ENCODE peak calls at places on chromosomes 2 and 18, in four cellular contexts. D, A, T and V are unnamed samples.

GRCh38 chr2:15504882-15505663 is 56.1 kb downstream of the NBAS start:
- DNase-seq in D (no peak), T (no peak), A (no peak), V (no peak)

GRCh38 chr2:233824373-233824772 is 30.0 kb downstream of the HJURP start:
- DNase-seq in T (peak; percentile 23), D (no peak), A (no peak), V (no peak)

GRCh38 chr2:66985901-66986300 is 411.2 kb upstream of the ETAA1 start:
- DNase-seq in T (no peak), A (no peak), D (no peak), V (no peak)

GRCh38 chr2:170712653-170713279 is 2.4 kb upstream of the SP5 start:
- DNase-seq in T (no peak), D (no peak), A (no peak), V (no peak)

GRCh38 chr2:201880620-201881381 is 74.5 kb downstream of the CDK15 start:
- DNase-seq in T (no peak), D (no peak), A (peak; percentile 28), V (peak; percentile 22)

GRCh38 chr2:121295911-121296650 is 11.1 kb upstream of the TFCP2L1 start:
- DNase-seq in T (no peak), A (no peak), D (no peak), V (no peak)

GRCh38 chr2:169815849-169816248 is 8.9 kb downstream of the METTL5 start:
- DNase-seq in T (no peak), D (no peak), A (peak; percentile 94), V (no peak)

GRCh38 chr2:172965433-172965832 is 110.2 kb upstream of the MAP3K20 start:
- DNase-seq in A (no peak), D (no peak), T (no peak), V (no peak)

GRCh38 chr2:239233576-239233975 is 167.2 kb downstream of the HDAC4 start:
- DNase-seq in A (no peak), D (no peak), T (no peak), V (peak; percentile 41)

DNA sequence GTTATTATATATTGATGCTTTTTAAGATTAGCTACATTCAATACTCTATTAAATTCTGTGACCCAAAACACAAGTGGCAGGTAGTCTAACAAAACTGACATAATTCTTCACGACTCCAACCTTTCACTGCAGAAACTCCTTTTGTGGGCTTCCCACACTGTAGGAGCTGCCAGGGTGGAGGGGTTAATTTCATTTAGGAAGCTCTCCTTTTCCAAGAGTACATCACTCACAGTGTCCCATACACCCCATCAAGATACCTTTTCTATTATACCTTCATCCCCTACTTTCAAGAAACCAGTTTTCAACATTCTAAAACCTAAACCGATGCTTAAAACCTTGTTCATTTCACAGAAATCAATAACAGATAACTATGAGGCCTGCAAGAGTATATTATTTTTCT is 825 bp downstream of the THUMPD2 start:
- DNase-seq in D (no peak), A (no peak), T (no peak), V (no peak)
- H3K27me3 ChIP-seq in D (no peaks in the 10 kb centered on the region), A (no peaks in the 10 kb centered on the region), T (no peaks in the 10 kb centered on the region), V (no peaks in the 10 kb centered on the region)

DNA sequence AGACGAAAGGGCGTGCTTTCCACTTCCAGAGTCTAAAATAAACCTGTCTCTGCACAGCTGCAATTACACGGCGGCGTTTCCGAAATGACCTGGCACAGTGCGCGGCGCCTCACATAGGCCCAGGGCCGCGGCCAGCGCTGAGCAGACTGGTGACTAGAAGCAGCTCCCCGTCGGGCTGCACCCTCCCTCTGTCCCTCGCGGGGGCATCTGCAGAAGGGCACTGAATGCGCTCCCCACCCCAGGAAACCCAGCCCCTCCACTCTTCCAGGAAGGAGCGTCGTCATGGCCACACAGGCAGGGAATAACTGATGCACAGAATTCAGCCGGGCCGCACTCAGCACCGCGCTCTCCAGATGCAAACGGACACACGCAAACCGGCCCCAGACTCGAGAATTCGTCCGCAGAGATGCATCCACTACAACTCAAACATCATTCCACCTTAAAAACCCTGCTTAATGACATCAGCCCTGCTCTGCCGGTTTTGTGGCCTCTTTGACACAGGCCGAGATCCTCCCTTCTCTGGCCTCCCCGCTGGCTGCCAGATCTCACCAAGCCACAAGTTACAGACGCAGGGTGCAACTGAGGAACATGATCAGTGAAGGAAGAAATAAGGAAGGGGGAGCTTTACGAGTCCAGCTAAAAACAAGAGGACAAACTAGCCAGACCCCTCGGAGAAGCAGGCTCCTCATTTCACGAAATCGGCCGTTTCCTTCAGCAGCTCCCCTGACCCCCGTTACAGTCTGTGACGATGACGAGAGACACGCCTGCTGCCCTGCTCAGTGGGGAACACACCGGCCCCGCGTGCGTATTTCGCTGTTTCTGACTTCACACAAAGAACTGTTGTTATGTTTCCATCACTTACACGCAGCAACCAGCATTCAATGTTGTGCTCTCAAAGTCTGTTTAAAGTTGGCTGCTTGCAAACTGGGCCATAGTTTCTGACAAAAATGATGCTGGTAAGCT is 40.2 kb downstream of the MBP start:
- DNase-seq in A (no peak), T (no peak), D (no peak), V (no peak)
- H3K27ac ChIP-seq in A (no peak overlapping the region), T (no peak overlapping the region), D (no peak overlapping the region), V (no peak overlapping the region)

GRCh38 chr2:6916736-6917070 is 509 bp upstream of the RNF144A start:
- DNase-seq in T (no peak), A (no peak), D (no peak), V (no peak)
- H3K4me3 ChIP-seq in T (no peak overlapping the region), A (no peak overlapping the region), D (no peak overlapping the region), V (peak overlapping the region; percentile 95)

DNA sequence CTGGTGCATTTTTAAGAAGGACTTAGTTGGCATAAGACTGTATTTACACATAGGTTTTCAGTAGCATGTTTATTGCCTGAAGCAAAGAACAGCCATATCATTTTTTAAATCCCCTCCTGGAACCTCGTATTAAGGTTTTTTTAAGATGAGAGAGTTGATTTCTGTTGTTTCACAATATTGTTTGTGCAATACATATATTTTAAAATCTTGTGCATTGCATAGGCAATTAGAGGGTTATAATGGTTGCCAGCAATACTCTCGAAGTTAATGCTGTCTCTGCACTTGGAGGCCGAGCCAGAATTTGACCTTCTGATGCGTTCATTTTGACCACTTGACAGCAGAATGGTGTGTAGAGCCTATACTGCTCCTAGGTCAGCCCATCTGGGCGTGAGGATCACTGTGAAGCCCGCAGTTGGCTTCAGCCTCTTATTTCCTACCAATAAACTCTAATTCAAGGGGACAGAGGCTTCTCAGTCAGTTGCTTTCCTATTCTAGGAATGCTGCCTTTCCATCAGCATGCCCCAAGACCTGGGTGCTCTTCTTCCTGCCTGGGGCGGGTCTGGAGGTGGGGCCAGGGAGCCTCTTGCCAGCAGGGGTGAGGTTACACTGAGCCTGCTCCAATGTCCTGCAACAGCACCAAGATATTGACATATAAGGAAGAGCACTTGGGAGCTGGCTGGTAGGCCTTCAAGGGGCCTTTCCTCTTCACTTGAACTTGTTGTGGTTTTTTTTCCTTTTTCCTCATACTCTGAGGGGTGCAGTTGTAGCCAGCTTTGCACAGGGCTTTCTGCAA is 91.4 kb upstream of the BCL2L11 start:
- DNase-seq in T (no peak), A (peak; percentile 60), D (no peak), V (no peak)
- H3K27me3 ChIP-seq in T (no peaks in the 10 kb centered on the region), A (no peaks in the 10 kb centered on the region), D (no peaks in the 10 kb centered on the region), V (peaks cover 6% of the 10 kb centered on the region)

GRCh38 chr2:95526360-95527341 is 42.1 kb upstream of the TRIM43B start:
- DNase-seq in A (peak; percentile 67), T (peak; percentile 89), D (no peak), V (peak; percentile 66)
- H3K27ac ChIP-seq in A (peak overlapping the region; percentile 57), T (peak overlapping the region; percentile 20), D (peak overlapping the region; percentile 83), V (peak overlapping the region; percentile 29)

DNA sequence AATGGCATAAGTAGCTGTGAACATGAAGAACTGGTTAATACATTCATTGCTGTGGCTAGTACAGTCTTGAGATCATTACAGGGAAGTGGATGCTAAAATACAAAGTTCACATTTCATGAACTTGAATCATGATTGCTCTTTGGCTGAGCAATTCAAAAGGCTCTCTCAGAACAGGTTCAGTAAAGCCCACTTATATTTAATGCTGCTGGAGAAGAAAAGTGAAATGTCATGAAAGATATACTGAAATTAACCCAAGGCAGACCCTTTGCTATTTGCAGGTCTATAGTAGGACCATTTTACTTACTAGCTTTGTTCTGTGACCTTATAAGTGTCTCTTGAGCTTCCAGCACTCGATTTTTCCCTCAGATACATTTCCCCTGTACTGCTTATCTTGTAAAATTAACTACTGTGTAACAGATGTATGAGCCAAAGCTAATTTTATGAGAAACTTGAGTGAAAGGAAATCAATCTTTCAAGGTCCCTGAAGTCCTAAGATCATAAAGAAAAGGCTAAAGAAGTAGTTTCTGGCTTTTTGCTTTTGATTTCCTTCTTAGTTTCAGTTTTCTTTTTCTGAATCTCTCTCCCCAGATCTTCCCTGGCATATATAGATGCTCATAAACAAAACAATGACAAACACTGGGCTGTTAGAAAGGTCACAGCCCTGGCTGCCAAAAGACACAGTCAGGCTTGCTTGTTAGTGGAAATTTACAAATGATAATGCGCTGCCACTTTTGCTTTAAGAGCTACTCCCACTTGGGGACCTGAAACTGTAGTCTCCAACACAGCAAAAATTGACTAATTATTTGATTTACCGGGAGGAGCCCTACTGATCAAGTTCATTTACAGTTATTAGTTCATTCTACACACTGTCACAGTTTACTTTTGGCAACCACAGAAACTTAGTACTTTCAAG is 132.7 kb upstream of the XPO1 start:
- DNase-seq in T (no peak), A (peak; percentile 56), D (no peak), V (peak; percentile 78)
- H3K4me3 ChIP-seq in T (peak overlapping the region; percentile 15), A (peak overlapping the region; percentile 34), D (no peak overlapping the region), V (no peak overlapping the region)

DNA sequence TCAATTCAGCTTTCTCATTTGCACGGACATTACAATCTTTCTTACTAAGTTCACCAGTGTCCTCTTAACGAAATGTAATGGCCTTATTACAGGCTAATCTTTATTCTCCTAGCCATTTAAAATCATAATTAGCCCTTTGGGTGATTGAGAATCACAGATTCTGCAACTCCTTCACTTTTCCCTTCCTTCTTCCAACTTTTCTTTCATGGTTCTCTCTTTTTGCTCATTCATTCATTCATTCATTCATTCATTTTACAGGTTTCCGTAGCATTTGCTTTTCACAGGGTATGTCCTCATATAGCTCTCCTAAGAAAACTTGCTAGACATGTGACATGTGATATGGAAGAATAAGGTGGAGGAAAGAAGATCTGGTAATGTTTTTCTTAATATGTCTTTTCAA is 16.0 kb downstream of the TBR1 start:
- DNase-seq in T (no peak), D (no peak), A (no peak), V (no peak)
- H3K27me3 ChIP-seq in T (peaks cover 1% of the 10 kb centered on the region), D (peaks cover 99% of the 10 kb centered on the region), A (no peaks in the 10 kb centered on the region), V (peaks cover 58% of the 10 kb centered on the region)

DNA sequence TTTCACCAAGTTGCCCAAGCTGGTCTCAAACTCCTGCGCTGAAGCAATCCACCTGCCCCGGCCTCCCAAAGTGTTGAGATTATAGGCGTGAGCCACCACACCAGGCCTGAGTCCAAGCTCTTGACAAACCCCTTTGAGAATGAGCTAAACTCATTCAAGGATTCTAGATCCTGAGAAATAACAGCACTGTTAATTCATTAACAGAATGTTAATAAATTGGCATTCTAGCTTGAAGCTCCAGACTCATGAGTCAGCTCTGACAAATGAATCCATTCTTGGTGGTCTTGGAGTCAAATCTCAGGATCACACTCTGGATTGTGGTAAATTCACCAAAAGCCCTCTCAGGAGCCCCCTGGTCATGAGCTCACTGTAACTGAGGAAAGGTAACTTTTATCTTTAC is 1.8 kb downstream of the NARS1 start:
- DNase-seq in A (no peak), D (no peak), T (no peak), V (no peak)
- H3K27ac ChIP-seq in A (no peak overlapping the region), D (no peak overlapping the region), T (no peak overlapping the region), V (no peak overlapping the region)

GRCh38 chr18:49562481-49563129 is 748 bp downstream of the LIPG start:
- DNase-seq in D (no peak), A (no peak), T (no peak), V (no peak)

GRCh38 chr18:49561377-49562193 is at the start of gene LIPG:
- DNase-seq in D (no peak), T (no peak), A (peak; percentile 76), V (peak; percentile 23)

GRCh38 chr18:49558356-49558755 is 3.5 kb upstream of the LIPG start:
- DNase-seq in D (no peak), A (no peak), T (no peak), V (no peak)

GRCh38 chr18:49561127-49561376 is 805 bp upstream of the LIPG start:
- DNase-seq in T (no peak), A (no peak), D (no peak), V (no peak)

GRCh38 chr18:49560277-49561126 is 1.4 kb upstream of the LIPG start:
- DNase-seq in T (no peak), A (no peak), D (no peak), V (no peak)
- H3K4me3 ChIP-seq in T (no peak overlapping the region), A (peak overlapping the region; percentile 71), D (peak overlapping the region; percentile 8), V (no peak overlapping the region)